ENCODE peak calls at places on chromosomes 11 and 22, in six cellular contexts. B, U, K, C, A and Z are unnamed samples.

GRCh38 chr11:115334932-115335788 is 169.1 kb downstream of the CADM1 start:
- DNase-seq in C (peak), A (peak), U (no peak), B (no peak), K (peak), Z (no peak)

GRCh38 chr11:33978376-33978775 is 73.2 kb upstream of the CAPRIN1 start:
- DNase-seq in B (no peak), U (no peak), K (no peak), A (no peak), C (no peak), Z (no peak)

GRCh38 chr11:35232961-35233360 is 94.0 kb downstream of the CD44 start:
- DNase-seq in B (no peak), K (no peak), C (no peak), A (no peak), U (no peak), Z (no peak)

GRCh38 chr11:48090174-48090573 is 109.8 kb downstream of the PTPRJ start:
- DNase-seq in K (no peak), C (no peak), A (no peak), B (no peak), U (no peak), Z (no peak)

GRCh38 chr11:3950996-3951662 is 95.7 kb downstream of the STIM1 start:
- DNase-seq in B (no peak), C (no peak), A (no peak), K (no peak), U (no peak), Z (no peak)

GRCh38 chr22:36379593-36380361 is 8.0 kb downstream of the MYH9 start:
- DNase-seq in K (no peak), A (no peak), U (no peak), B (no peak), C (no peak), Z (no peak)

GRCh38 chr11:73493838-73494598 is 103.9 kb downstream of the FAM168A start:
- DNase-seq in K (no peak), U (no peak), A (no peak), C (no peak), B (no peak), Z (no peak)

GRCh38 chr22:36221799-36222751 is 17.3 kb downstream of the APOL2 start:
- DNase-seq in U (no peak), K (peak), C (peak), A (peak), B (peak), Z (peak)

GRCh38 chr11:73344191-73344607 is 32.0 kb upstream of the RELT start:
- DNase-seq in K (no peak), U (no peak), C (no peak), A (no peak), B (no peak), Z (no peak)